ENCODE peak calls at places on chromosomes 6 and 20, in six cellular contexts. One of them, this sample, is unnamed.
A peak's percentile ranks its signal among the peaks of the same experiment; 100 is the strongest.

GRCh38 chr6:141488466-141488865 is 644.3 kb upstream of the GJE1 start:
- DNase-seq in NCI-H1417 treated with DMSO at 0.1 percent for 48 hours: no peak
- DNase-seq in heart right ventricle: no peak
- DNase-seq in pons: peak; percentile 34
- DNase-seq in T-helper 1 cell: peak; percentile 2
- DNase-seq in WTC11: no peak
- DNase-seq in this sample: no peak

GRCh38 chr6:107727096-107727757 is 96.9 kb downstream of the SCML4 start:
- DNase-seq in NCI-H1417 treated with DMSO at 0.1 percent for 48 hours: no peak
- DNase-seq in T-helper 1 cell: no peak
- DNase-seq in heart right ventricle: no peak
- DNase-seq in WTC11: no peak
- DNase-seq in pons: no peak
- DNase-seq in this sample: no peak

GRCh38 chr6:155075938-155076337 is 80.8 kb downstream of the TIAM2 start:
- DNase-seq in NCI-H1417 treated with DMSO at 0.1 percent for 48 hours: no peak
- DNase-seq in heart right ventricle: no peak
- DNase-seq in pons: no peak
- DNase-seq in WTC11: no peak
- DNase-seq in T-helper 1 cell: no peak
- DNase-seq in this sample: no peak

GRCh38 chr6:156980515-156980914 is 203.3 kb downstream of the ARID1B start:
- DNase-seq in heart right ventricle: no peak
- DNase-seq in NCI-H1417 treated with DMSO at 0.1 percent for 48 hours: peak; percentile 23
- DNase-seq in T-helper 1 cell: no peak
- DNase-seq in pons: no peak
- DNase-seq in WTC11: peak; percentile 41
- DNase-seq in this sample: no peak

GRCh38 chr20:51008718-51009117 is 14.2 kb downstream of the KCNG1 start:
- DNase-seq in WTC11: no peak
- DNase-seq in heart right ventricle: no peak
- DNase-seq in T-helper 1 cell: no peak
- DNase-seq in pons: no peak
- DNase-seq in NCI-H1417 treated with DMSO at 0.1 percent for 48 hours: no peak
- DNase-seq in this sample: no peak

GRCh38 chr20:61899971-61900370 is 165.7 kb downstream of the TAF4 start:
- DNase-seq in NCI-H1417 treated with DMSO at 0.1 percent for 48 hours: no peak
- DNase-seq in T-helper 1 cell: no peak
- DNase-seq in pons: peak; percentile 5
- DNase-seq in heart right ventricle: peak; percentile 2
- DNase-seq in WTC11: no peak
- DNase-seq in this sample: no peak

GRCh38 chr20:35466856-35467255 is 11.5 kb downstream of the CEP250 start:
- DNase-seq in NCI-H1417 treated with DMSO at 0.1 percent for 48 hours: no peak
- DNase-seq in heart right ventricle: no peak
- DNase-seq in T-helper 1 cell: no peak
- DNase-seq in WTC11: no peak
- DNase-seq in pons: no peak
- DNase-seq in this sample: no peak

GRCh38 chr6:131982740-131983259 is 31.6 kb upstream of the CCN2 start:
- DNase-seq in WTC11: no peak
- DNase-seq in T-helper 1 cell: no peak
- DNase-seq in heart right ventricle: no peak
- DNase-seq in NCI-H1417 treated with DMSO at 0.1 percent for 48 hours: no peak
- DNase-seq in pons: no peak
- DNase-seq in this sample: no peak

GRCh38 chr6:80003841-80004198 is 629 bp upstream of the TTK start:
- DNase-seq in heart right ventricle: peak; percentile 16
- DNase-seq in pons: no peak
- DNase-seq in WTC11: peak; percentile 16
- DNase-seq in NCI-H1417 treated with DMSO at 0.1 percent for 48 hours: no peak
- DNase-seq in T-helper 1 cell: peak; percentile 64
- DNase-seq in this sample: no peak

GRCh38 chr6:45590225-45590624 is 212.5 kb upstream of the SUPT3H start:
- DNase-seq in WTC11: no peak
- DNase-seq in pons: no peak
- DNase-seq in heart right ventricle: no peak
- DNase-seq in T-helper 1 cell: peak; percentile 11
- DNase-seq in NCI-H1417 treated with DMSO at 0.1 percent for 48 hours: peak; percentile 19
- DNase-seq in this sample: no peak

GRCh38 chr6:13762648-13763441 is 51.2 kb upstream of the RANBP9 start:
- DNase-seq in T-helper 1 cell: peak; percentile 91
- DNase-seq in NCI-H1417 treated with DMSO at 0.1 percent for 48 hours: no peak
- DNase-seq in heart right ventricle: no peak
- DNase-seq in WTC11: no peak
- DNase-seq in pons: peak; percentile 18
- DNase-seq in this sample: peak; percentile 78

GRCh38 chr6:136761227-136761922 is 30.9 kb downstream of the MAP3K5 start:
- DNase-seq in pons: no peak
- DNase-seq in NCI-H1417 treated with DMSO at 0.1 percent for 48 hours: no peak
- DNase-seq in T-helper 1 cell: peak; percentile 35
- DNase-seq in WTC11: no peak
- DNase-seq in heart right ventricle: no peak
- DNase-seq in this sample: no peak

GRCh38 chr20:61628901-61629300 is 376.8 kb downstream of the CDH4 start:
- DNase-seq in NCI-H1417 treated with DMSO at 0.1 percent for 48 hours: peak; percentile 53
- DNase-seq in T-helper 1 cell: no peak
- DNase-seq in WTC11: no peak
- DNase-seq in pons: peak; percentile 6
- DNase-seq in heart right ventricle: no peak
- DNase-seq in this sample: no peak

GRCh38 chr6:159395614-159396013 is 226.4 kb downstream of the FNDC1 start:
- DNase-seq in NCI-H1417 treated with DMSO at 0.1 percent for 48 hours: no peak
- DNase-seq in pons: no peak
- DNase-seq in heart right ventricle: no peak
- DNase-seq in WTC11: no peak
- DNase-seq in T-helper 1 cell: no peak
- DNase-seq in this sample: no peak